ENCODE peak calls at places on chromosome 4, in five cellular contexts. E is HepG2, H is IMR-90, Q is K562, C is GM12878. S is an unnamed sample.

GRCh38 chr4:128427832-128428366 is 140.3 kb upstream of the PGRMC2 start:
- DNase-seq in E (peak), H (peak), Q (peak), C (no peak), S (peak)

GRCh38 chr4:47567511-47567910 is 82.4 kb downstream of the ATP10D start:
- DNase-seq in E (no peak), H (peak), Q (no peak), C (no peak), S (no peak)

GRCh38 chr4:76307670-76308014 is 1.1 kb downstream of the STBD1 start:
- DNase-seq in E (no peak), H (no peak), Q (no peak), C (no peak), S (peak)

GRCh38 chr4:2587215-2587823 is 50.9 kb downstream of the FAM193A start:
- DNase-seq in E (no peak), H (peak), Q (no peak), C (no peak), S (no peak)

GRCh38 chr4:22607382-22607781 is 85.4 kb upstream of the GBA3 start:
- DNase-seq in E (peak), H (peak), Q (no peak), C (no peak), S (peak)

GRCh38 chr4:172865103-172865502 is 303.5 kb upstream of the GALNT7 start:
- DNase-seq in E (no peak), H (no peak), Q (no peak), C (no peak), S (no peak)

GRCh38 chr4:64251779-64252178 is 157.5 kb downstream of the TECRL start:
- DNase-seq in E (no peak), H (no peak), Q (no peak), C (no peak), S (no peak)

GRCh38 chr4:173159791-173160190 is 8.8 kb upstream of the GALNT7 start:
- DNase-seq in E (no peak), H (peak), Q (no peak), C (no peak), S (no peak)

GRCh38 chr4:147310312-147310711 is 170.6 kb upstream of the EDNRA start:
- DNase-seq in E (no peak), H (no peak), Q (no peak), C (no peak), S (no peak)

GRCh38 chr4:76980280-76980679 is 30.7 kb downstream of the SEPTIN11 start:
- DNase-seq in E (no peak), H (no peak), Q (no peak), C (no peak), S (no peak)

GRCh38 chr4:122469457-122469856 is 12.9 kb upstream of the IL2 start:
- DNase-seq in E (no peak), H (no peak), Q (no peak), C (no peak), S (no peak)

GRCh38 chr4:148787831-148788477 is 345.7 kb upstream of the NR3C2 start:
- DNase-seq in E (no peak), H (peak), Q (no peak), C (no peak), S (no peak)

DNA sequence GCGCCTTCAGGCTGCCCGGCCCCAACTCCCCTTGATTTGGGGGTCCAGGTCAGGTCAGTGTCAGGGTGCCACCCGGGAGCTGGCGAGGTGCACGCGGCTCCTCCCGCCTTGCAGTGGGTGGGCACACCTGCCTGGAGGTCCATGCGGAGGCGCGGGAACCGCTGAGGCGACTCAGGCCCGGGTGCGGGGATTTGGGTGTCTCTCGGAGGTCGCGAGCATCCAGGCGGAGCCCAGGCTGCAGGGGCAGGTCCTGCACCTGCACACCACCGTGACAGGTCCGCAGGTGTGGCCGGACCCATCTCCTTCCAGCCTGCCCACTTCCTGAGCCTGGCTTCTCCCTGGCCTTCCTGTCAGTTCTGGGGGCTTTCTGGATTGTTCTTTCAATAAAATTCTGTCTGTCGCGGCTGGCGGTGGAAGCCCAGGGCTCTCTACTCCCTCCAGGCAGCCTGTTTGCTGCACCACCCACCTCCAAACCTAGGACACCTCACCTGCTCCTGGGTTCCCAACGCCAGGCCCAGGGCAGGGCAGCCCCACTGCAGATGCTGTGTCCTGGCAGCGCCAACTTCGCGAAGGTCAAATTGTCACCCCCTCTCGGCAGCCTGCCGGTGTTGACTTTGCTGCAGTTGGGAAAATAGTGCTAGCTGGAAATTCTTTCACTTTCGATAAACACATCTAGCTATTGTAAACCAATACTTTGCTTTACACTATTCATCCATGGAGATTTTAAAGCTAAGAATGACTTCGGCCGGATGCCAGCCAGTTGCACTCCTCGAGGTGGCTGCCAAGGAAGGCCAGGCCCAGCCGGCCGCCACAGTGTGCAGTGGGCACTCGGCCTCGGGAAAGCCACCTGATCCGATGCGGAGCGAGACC is 35.9 kb downstream of the FGFRL1 start:
- DNase-seq in E (no peak), H (no peak), Q (no peak), C (no peak), S (no peak)
- TF ChIP-seq MXI1 in E (no peak), H (no peak), Q (no peak), C (no peak), S (no peak)

GRCh38 chr4:125677665-125678307 is 363.0 kb downstream of the FAT4 start:
- DNase-seq in E (no peak), H (no peak), Q (no peak), C (no peak), S (no peak)
- TF ChIP-seq MXI1 in E (no peak), H (no peak), Q (no peak), C (no peak), S (no peak)

GRCh38 chr4:13907255-13907751 is 279.8 kb upstream of the BOD1L1 start:
- DNase-seq in E (peak), H (peak), Q (no peak), C (no peak), S (no peak)
- TF ChIP-seq MXI1 in E (no peak), H (no peak), Q (no peak), C (no peak), S (no peak)

DNA sequence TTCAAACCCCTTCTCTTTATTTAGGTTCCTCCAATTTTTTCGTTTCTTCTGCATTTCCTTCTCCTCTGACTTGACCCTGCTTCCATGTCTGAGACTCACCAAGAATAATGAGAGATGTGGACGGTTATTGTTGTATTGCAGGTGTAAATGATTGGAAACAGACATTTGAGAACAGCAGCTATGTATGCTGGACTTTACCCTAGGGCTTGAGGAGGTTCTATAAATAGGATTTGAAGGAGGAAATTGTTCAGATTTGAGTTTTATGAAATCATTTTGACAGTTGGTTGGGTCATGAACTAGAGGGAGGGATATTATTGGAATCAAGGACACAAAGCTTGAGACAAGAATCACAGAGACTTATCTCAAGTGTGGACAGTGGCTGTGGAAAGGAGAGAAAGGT is 614.6 kb upstream of the CPEB2 start:
- DNase-seq in E (no peak), H (no peak), Q (no peak), C (no peak), S (no peak)
- TF ChIP-seq MXI1 in E (no peak), H (no peak), Q (no peak), C (no peak), S (no peak)

DNA sequence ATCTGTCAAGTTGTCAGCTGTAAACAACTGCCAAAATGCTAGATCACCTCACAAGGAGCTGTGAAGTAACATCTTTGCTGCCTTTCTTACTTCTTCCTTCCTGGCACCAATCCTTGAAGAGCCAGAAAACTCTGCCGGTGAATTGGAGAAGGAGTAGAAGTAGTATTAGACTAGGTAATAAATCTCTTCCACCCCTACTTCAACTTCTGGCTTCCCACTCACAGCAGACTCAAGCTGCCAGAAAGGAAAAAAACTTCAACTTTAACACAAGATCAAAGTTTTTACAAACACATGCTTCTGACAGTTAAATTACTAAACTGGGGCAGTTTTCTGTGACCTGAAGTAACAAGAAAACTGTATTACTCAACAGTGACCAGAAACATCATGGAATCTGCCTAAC is 164.7 kb upstream of the SLC7A11 start:
- DNase-seq in E (no peak), H (peak), Q (no peak), C (no peak), S (no peak)
- TF ChIP-seq MXI1 in E (no peak), H (no peak), Q (no peak), C (no peak), S (no peak)

GRCh38 chr4:86596802-86597201 is 2.7 kb downstream of the PTPN13 start:
- DNase-seq in E (no peak), H (peak), Q (no peak), C (no peak), S (no peak)
- TF ChIP-seq MXI1 in E (no peak), H (no peak), Q (no peak), C (no peak), S (no peak)

GRCh38 chr4:145735330-145735638 is 55.3 kb downstream of the C4orf51 start:
- DNase-seq in E (peak), H (peak), Q (no peak), C (no peak), S (no peak)
- TF ChIP-seq MXI1 in E (no peak), H (no peak), Q (no peak), C (no peak), S (no peak)

GRCh38 chr4:168848977-168849687 is 160.9 kb downstream of the CBR4 start:
- DNase-seq in E (no peak), H (peak), Q (no peak), C (no peak), S (peak)
- TF ChIP-seq MXI1 in E (no peak), H (no peak), Q (no peak), C (no peak), S (no peak)

GRCh38 chr4:59814402-59814801 is 1385.7 kb upstream of the ADGRL3 start:
- DNase-seq in E (no peak), H (no peak), Q (no peak), C (no peak), S (no peak)

GRCh38 chr4:59818656-59819055 is 1381.5 kb upstream of the ADGRL3 start:
- DNase-seq in E (no peak), H (no peak), Q (no peak), C (peak), S (no peak)
- TF ChIP-seq MXI1 in E (no peak), H (no peak), Q (no peak), C (no peak), S (no peak)

DNA sequence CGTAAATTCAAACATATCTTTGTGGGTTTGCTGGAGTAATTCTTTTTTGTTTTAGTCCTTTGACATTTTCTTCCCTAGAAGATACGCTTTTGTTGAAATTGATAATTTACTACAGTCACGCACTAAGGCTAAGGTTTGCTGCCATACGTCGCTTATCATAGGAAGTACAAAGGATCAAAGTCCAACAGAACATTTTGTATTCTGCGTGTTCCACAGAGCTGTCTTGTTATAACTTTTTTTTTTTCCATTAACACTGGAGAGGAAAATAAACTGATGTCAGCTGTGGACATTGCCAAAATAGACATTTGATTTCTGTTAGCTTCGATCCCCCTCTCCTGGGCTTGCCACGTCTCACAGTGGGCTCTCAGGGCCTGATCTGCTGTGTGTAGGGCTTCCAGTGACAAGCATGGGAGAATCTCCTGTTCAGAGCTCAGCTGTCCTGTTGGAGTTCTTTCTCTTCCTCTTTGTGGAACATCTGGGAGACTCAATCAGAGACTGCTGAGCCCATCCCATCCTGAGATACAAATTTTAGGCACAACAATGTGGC is 93.3 kb downstream of the SPATA18 start:
- DNase-seq in E (peak), H (no peak), Q (no peak), C (no peak), S (no peak)
- TF ChIP-seq MXI1 in E (no peak), H (no peak), Q (no peak), C (no peak), S (no peak)

S was measured in SK-N-SH.